ENCODE peak calls at places on chromosomes 12 and 14, in eight cellular contexts. N is tibial nerve, J is fibroblast of lung, F is A549, Q is cardiac muscle cell, O is aorta, I is gastrocnemius medialis, Z is ascending aorta. P is an unnamed sample. For H3K4me1, the result is how much of the 10 kb centered on the place peaks cover.

GRCh38 chr14:32342151-32342853 is 13.2 kb downstream of the AKAP6 start:
- DNase-seq in Q (no peak), N (no peak), F (no peak), J (no peak), I (no peak), Z (no peak), O (no peak), P (no peak)

GRCh38 chr14:96617635-96618034 is 115.5 kb downstream of the PAPOLA start:
- DNase-seq in N (no peak), F (no peak), Z (no peak), I (no peak), Q (no peak), J (no peak), O (no peak), P (no peak)

GRCh38 chr12:18224745-18225144 is 36.6 kb upstream of the PIK3C2G start:
- DNase-seq in J (peak), N (no peak), Q (peak), Z (no peak), O (no peak), F (peak), I (no peak), P (no peak)

GRCh38 chr14:22434901-22435565 is 154.0 kb downstream of the DAD1 start:
- DNase-seq in O (no peak), N (no peak), J (no peak), Q (no peak), Z (no peak), I (no peak), F (no peak), P (no peak)

GRCh38 chr14:55712505-55712904 is 132.5 kb downstream of the KTN1 start:
- DNase-seq in Q (no peak), J (no peak), I (no peak), N (no peak), O (no peak), Z (no peak), F (no peak), P (no peak)

GRCh38 chr12:41151789-41152188 is 36.3 kb upstream of the PDZRN4 start:
- DNase-seq in J (no peak), I (no peak), N (no peak), F (peak), Z (no peak), Q (no peak), O (no peak), P (no peak)

GRCh38 chr12:60100852-60101251 is 505.0 kb downstream of the SLC16A7 start:
- DNase-seq in F (no peak), Q (no peak), O (no peak), Z (no peak), I (no peak), N (no peak), J (no peak), P (no peak)

GRCh38 chr12:106106892-106107291 is 31.9 kb downstream of the NUAK1 start:
- DNase-seq in O (no peak), Z (no peak), N (no peak), Q (no peak), I (no peak), J (no peak), F (no peak), P (peak)

GRCh38 chr14:53956427-53957201 is at the start of gene BMP4:
- DNase-seq in J (peak), N (peak), Z (no peak), I (peak), F (no peak), O (peak), Q (peak), P (no peak)

GRCh38 chr14:59161571-59162175 is 26.8 kb upstream of the DAAM1 start:
- DNase-seq in J (peak), Z (peak), N (no peak), F (peak), Q (peak), O (peak), I (no peak), P (no peak)

GRCh38 chr14:36515105-36515593 is 4.9 kb downstream of the NKX2-1 start:
- DNase-seq in F (no peak), I (no peak), N (no peak), O (no peak), Z (no peak), Q (no peak), J (no peak), P (no peak)

GRCh38 chr12:19894049-19894448 is 454.8 kb downstream of the AEBP2 start:
- DNase-seq in I (no peak), F (no peak), O (no peak), N (no peak), Q (no peak), J (peak), Z (no peak), P (no peak)

GRCh38 chr14:93073833-93074769 is 41.6 kb downstream of the ITPK1 start:
- DNase-seq in F (no peak), Q (no peak), I (no peak), O (peak), Z (no peak), N (no peak), J (peak), P (no peak)

GRCh38 chr14:63854330-63854729 is 1.5 kb downstream of the SYNE2 start:
- DNase-seq in Z (no peak), O (no peak), F (no peak), N (no peak), J (no peak), I (no peak), Q (no peak), P (no peak)

GRCh38 chr14:95255487-95255886 is 64.2 kb downstream of the CLMN start:
- DNase-seq in I (no peak), N (peak), Z (no peak), O (peak), J (peak), F (peak), Q (peak), P (no peak)

GRCh38 chr14:72666610-72667009 is 227.3 kb downstream of the DPF3 start:
- DNase-seq in N (no peak), F (peak), J (peak), Q (no peak), Z (no peak), O (no peak), I (no peak), P (peak)

GRCh38 chr12:9724023-9724422 is 8.9 kb downstream of the CLECL1 start:
- DNase-seq in Q (no peak), O (no peak), F (no peak), J (no peak), N (no peak), Z (no peak), I (no peak), P (no peak)

GRCh38 chr14:23376477-23377200 is at the start of gene CMTM5:
- DNase-seq in O (no peak), J (no peak), I (no peak), Q (peak), Z (no peak), F (no peak), N (peak), P (no peak)

GRCh38 chr12:123200414-123200813 is 32.5 kb downstream of the MPHOSPH9 start:
- DNase-seq in O (no peak), N (no peak), F (no peak), Q (no peak), I (no peak), J (no peak), Z (no peak), P (no peak)

GRCh38 chr12:56634242-56634836 is 4.2 kb upstream of the BAZ2A start:
- DNase-seq in N (no peak), Q (peak), J (no peak), I (no peak), O (no peak), F (peak), Z (no peak), P (peak)

GRCh38 chr14:22112004-22112403 is 438.4 kb upstream of the OR4E1 start:
- DNase-seq in Z (no peak), O (no peak), N (no peak), F (no peak), J (no peak), Q (peak), I (no peak), P (no peak)

GRCh38 chr14:38129705-38130104 is 78.0 kb upstream of the SSTR1 start:
- DNase-seq in O (no peak), Q (no peak), I (no peak), J (no peak), Z (no peak), N (no peak), F (no peak), P (no peak)

GRCh38 chr12:106113446-106114083 is 25.2 kb downstream of the NUAK1 start:
- DNase-seq in Q (no peak), Z (no peak), J (no peak), N (no peak), I (no peak), F (no peak), O (no peak), P (no peak)

GRCh38 chr12:110245278-110245868 is 35.7 kb upstream of the ATP2A2 start:
- DNase-seq in J (no peak), Q (no peak), Z (no peak), I (no peak), O (no peak), F (no peak), N (no peak), P (no peak)

GRCh38 chr12:52871291-52871961 is 22.6 kb upstream of the KRT78 start:
- DNase-seq in N (peak), J (peak), Q (no peak), F (peak), O (peak), I (no peak), Z (no peak), P (peak)

GRCh38 chr12:50309950-50310349 is 26.6 kb upstream of the LIMA1 start:
- DNase-seq in Q (no peak), F (no peak), I (no peak), O (no peak), N (no peak), J (no peak), Z (no peak), P (no peak)

GRCh38 chr12:95529693-95530225 is 21.5 kb downstream of the USP44 start:
- DNase-seq in J (no peak), Z (no peak), F (no peak), N (no peak), O (no peak), I (no peak), Q (no peak), P (no peak)

GRCh38 chr12:126569706-126570105 is 1504.5 kb downstream of the AACS start:
- DNase-seq in Q (no peak), Z (no peak), I (no peak), N (no peak), O (no peak), F (no peak), J (no peak), P (no peak)

GRCh38 chr12:67439611-67440010 is 170.5 kb downstream of the CAND1 start:
- DNase-seq in F (no peak), Z (no peak), Q (no peak), O (no peak), N (no peak), J (no peak), I (no peak), P (no peak)

GRCh38 chr12:94545937-94546771 is 86.5 kb upstream of the CEP83 start:
- DNase-seq in J (peak), Z (no peak), O (no peak), F (peak), I (peak), Q (peak), N (no peak), P (peak)

GRCh38 chr14:93105362-93105761 is 10.4 kb downstream of the ITPK1 start:
- DNase-seq in J (peak), I (no peak), O (peak), Q (no peak), N (no peak), Z (no peak), F (no peak), P (peak)

GRCh38 chr12:96383991-96384390 is 16.2 kb downstream of the CDK17 start:
- DNase-seq in J (no peak), N (no peak), I (no peak), F (no peak), Q (no peak), O (no peak), Z (no peak), P (no peak)

GRCh38 chr12:24996102-24996797 is 47.3 kb upstream of the BCAT1 start:
- DNase-seq in F (no peak), J (peak), Z (no peak), O (no peak), I (no peak), N (no peak), Q (no peak), P (no peak)
- H3K4me3 ChIP-seq in F (no peak), J (no peak), Z (no peak), O (no peak), I (no peak), N (no peak), Q (no peak), P (no peak)

DNA sequence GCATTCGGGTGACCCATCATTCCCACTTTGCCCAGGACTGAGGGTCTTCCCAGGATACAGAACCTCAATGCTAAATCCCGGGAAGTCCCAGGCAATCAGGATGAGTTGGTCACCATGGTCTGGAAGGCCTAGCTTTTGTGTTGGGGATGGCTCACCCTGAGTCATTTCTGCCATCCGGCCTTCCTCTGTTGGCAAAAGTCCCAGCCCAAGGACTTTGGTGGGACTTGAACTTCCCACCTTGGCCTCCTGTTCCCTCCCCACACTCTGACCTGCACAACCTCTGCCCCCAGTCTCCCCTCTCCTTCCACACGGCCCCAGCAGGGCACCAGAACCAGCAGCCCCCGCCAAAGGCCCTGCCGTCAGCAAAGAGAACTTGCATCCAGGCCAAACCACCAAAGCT is 24.6 kb upstream of the NCOR2 start:
- DNase-seq in I (no peak), J (peak), F (no peak), Q (no peak), N (no peak), Z (no peak), O (no peak), P (no peak)
- H3K27ac ChIP-seq in I (no peak), J (no peak), F (peak), Q (no peak), N (no peak), Z (no peak), O (no peak), P (peak)

GRCh38 chr14:68463299-68463698 is 329.6 kb downstream of the ZFP36L1 start:
- DNase-seq in N (no peak), Q (no peak), Z (no peak), J (no peak), I (no peak), F (no peak), O (no peak), P (no peak)
- H3K4me1 ChIP-seq in N (under half), Q (under half), Z (under half), J (under half), I (under half), F (half or more), O (under half), P (under half)

DNA sequence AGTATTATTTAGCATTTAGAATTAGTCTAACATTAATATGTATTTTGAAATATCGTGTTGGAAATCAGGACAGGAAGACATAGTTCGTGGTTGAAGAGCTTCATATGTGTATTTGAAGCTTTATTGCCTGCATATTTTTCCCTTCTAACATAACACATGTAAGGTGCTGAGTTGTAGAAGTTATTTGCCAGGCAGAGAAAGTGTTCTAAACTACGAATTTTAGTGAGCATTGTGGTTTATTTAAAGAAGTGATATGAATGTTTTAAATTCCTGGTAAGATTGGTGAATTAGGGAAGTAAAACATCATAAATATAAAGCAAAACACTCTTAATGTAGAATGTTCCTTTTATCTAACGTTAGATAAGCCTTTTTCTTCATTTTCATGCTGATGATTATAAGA is 2.5 kb downstream of the RASSF3 start:
- DNase-seq in F (no peak), J (no peak), N (no peak), Z (no peak), I (no peak), Q (no peak), O (no peak), P (no peak)
- H3K4me3 ChIP-seq in F (no peak), J (peak), N (no peak), Z (peak), I (no peak), Q (no peak), O (peak), P (no peak)

DNA sequence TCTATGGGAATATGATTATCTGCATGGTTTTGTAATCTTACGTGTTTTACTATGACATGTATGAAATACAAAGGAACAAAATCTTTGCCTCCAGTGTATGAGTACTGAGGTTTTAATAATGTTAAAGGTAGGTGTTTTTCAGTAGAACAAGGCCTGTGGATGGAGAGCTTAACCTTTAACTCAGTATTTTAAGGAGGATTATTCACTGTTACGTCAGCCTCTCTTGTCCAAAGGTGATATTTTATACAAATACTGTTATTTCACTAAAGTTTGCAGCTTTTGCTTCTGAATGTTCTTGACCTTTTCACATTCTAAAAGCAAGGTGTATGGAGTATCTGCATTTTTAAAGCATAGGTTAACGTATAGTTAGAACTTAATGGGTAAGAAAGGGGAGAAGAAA is 195.3 kb downstream of the ERC1 start:
- DNase-seq in N (no peak), Z (no peak), I (no peak), J (no peak), F (no peak), O (no peak), Q (no peak), P (no peak)
- H3K27ac ChIP-seq in N (no peak), Z (no peak), I (no peak), J (no peak), F (no peak), O (no peak), Q (peak), P (no peak)

P was measured in SJSA1.